ENCODE peak calls at places on chromosomes 3 and 15, in five cellular contexts. C is ovary, Q is A549, O is Peyer's patch, T is adrenal gland. R is an unnamed sample.

GRCh38 chr15:35090104-35090807 is 5.2 kb upstream of the NANOGP8 start:
- DNase-seq in C (no peak), Q (no peak), O (no peak), T (no peak), R (no peak)

GRCh38 chr15:87408902-87409301 is 847.6 kb downstream of the NTRK3 start:
- DNase-seq in C (no peak), Q (no peak), O (no peak), T (no peak), R (no peak)

GRCh38 chr15:69417581-69417980 is 3.4 kb downstream of the KIF23 start:
- DNase-seq in C (no peak), Q (no peak), O (no peak), T (no peak), R (no peak)

GRCh38 chr3:32384938-32385337 is 6.7 kb upstream of the CMTM7 start:
- DNase-seq in C (no peak), Q (no peak), O (no peak), T (no peak), R (no peak)

GRCh38 chr15:51692154-51692553 is 10.9 kb downstream of the SCG3 start:
- DNase-seq in C (no peak), Q (no peak), O (no peak), T (no peak), R (no peak)

GRCh38 chr15:42511010-42511396 is 15.6 kb downstream of the SNAP23 start:
- DNase-seq in C (no peak), Q (no peak), O (no peak), T (no peak), R (no peak)

GRCh38 chr3:194561306-194561974 is 71.8 kb downstream of the TMEM44 start:
- DNase-seq in C (no peak), Q (no peak), O (no peak), T (no peak), R (no peak)

GRCh38 chr3:136789976-136790375 is 28.9 kb upstream of the SLC35G2 start:
- DNase-seq in C (no peak), Q (no peak), O (no peak), T (no peak), R (no peak)

GRCh38 chr3:165805834-165806561 is 31.2 kb downstream of the BCHE start:
- DNase-seq in C (no peak), Q (peak; percentile 4), O (no peak), T (no peak), R (no peak)

GRCh38 chr3:99344216-99344615 is 294.2 kb upstream of the COL8A1 start:
- DNase-seq in C (no peak), Q (no peak), O (no peak), T (no peak), R (no peak)

GRCh38 chr3:58432905-58433304 is 727 bp downstream of the PDHB start:
- DNase-seq in C (no peak), Q (no peak), O (no peak), T (no peak), R (no peak)

GRCh38 chr3:58434511-58434910 is 879 bp upstream of the PDHB start:
- DNase-seq in C (no peak), Q (no peak), O (no peak), T (no peak), R (no peak)

GRCh38 chr3:58434170-58434507 is 507 bp upstream of the PDHB start:
- DNase-seq in C (no peak), Q (no peak), O (no peak), T (no peak), R (no peak)

GRCh38 chr3:58434990-58435389 is 1.4 kb upstream of the PDHB start:
- DNase-seq in C (no peak), Q (no peak), O (no peak), T (no peak), R (no peak)

GRCh38 chr3:58433400-58434169 is at the start of gene PDHB:
- DNase-seq in C (peak; percentile 90), Q (peak; percentile 83), O (peak; percentile 88), T (peak; percentile 94), R (peak; percentile 92)
- TF ChIP-seq POLR2A in C (peak; percentile 79), Q (peak; percentile 66), O (peak; percentile 82), T (peak; percentile 85), R (peak; percentile 85)

DNA sequence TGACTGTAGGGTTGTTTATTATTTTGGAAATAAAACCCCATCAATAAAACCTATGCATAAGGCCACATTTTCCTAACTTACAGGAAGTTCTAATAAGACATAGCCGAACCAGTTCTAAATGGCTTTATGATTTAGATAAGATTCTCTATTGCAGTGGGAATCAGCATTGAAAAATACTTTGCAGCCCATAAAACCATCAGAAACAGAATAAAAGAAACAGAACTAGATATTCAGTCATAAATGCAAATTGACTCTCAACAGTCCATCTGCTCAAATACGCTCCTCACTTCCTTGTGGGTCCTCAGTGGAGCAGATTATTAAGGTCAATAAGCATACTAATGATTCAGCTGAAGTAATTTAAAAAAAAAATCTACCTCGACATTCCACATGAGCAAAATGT is 8.8 kb downstream of the SATB1 start:
- DNase-seq in C (no peak), Q (no peak), O (no peak), T (no peak), R (no peak)
- TF ChIP-seq CTCF in C (no peak), Q (no peak), O (no peak), T (no peak), R (no peak)

GRCh38 chr3:47380601-47381316 is at the start of gene PTPN23:
- DNase-seq in C (peak; percentile 99), Q (peak; percentile 93), O (peak; percentile 98), T (peak; percentile 99), R (peak; percentile 99)

GRCh38 chr3:47379488-47379899 is 1.3 kb upstream of the PTPN23 start:
- DNase-seq in C (peak; percentile 18), Q (no peak), O (no peak), T (no peak), R (peak; percentile 22)

GRCh38 chr3:47378869-47379268 is 2.0 kb upstream of the PTPN23 start:
- DNase-seq in C (no peak), Q (no peak), O (no peak), T (no peak), R (no peak)

GRCh38 chr3:47380026-47380600 is 708 bp upstream of the PTPN23 start:
- DNase-seq in C (no peak), Q (no peak), O (no peak), T (no peak), R (peak; percentile 20)

GRCh38 chr3:47381317-47382157 is 716 bp downstream of the PTPN23 start:
- DNase-seq in C (peak; percentile 79), Q (peak; percentile 68), O (peak; percentile 87), T (peak; percentile 86), R (peak; percentile 91)
- TF ChIP-seq POLR2A in C (no peak), Q (no peak), O (no peak), T (peak; percentile 46), R (no peak)

DNA sequence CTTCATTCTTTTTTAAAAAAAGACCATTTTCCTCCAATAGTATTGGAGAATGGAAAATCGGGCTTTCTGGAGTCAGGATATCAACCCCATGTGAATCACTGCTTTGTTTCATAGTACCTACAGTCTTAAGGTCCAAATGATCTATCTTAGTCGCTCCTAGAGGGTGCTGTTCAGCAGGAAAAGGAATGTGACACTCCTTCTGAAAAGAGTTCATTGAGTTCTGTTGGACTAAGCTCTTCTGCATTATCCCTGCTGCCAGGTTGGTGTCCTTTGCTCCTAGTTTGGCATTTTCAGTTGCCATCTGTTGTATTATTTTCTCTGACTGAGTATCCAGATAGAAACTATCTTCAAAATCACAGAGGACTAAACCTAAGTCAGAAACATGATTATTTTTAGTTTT is 57.2 kb downstream of the POLQ start:
- DNase-seq in C (no peak), Q (no peak), O (no peak), T (no peak), R (no peak)
- TF ChIP-seq CTCF in C (no peak), Q (peak; percentile 15), O (no peak), T (no peak), R (no peak)

DNA sequence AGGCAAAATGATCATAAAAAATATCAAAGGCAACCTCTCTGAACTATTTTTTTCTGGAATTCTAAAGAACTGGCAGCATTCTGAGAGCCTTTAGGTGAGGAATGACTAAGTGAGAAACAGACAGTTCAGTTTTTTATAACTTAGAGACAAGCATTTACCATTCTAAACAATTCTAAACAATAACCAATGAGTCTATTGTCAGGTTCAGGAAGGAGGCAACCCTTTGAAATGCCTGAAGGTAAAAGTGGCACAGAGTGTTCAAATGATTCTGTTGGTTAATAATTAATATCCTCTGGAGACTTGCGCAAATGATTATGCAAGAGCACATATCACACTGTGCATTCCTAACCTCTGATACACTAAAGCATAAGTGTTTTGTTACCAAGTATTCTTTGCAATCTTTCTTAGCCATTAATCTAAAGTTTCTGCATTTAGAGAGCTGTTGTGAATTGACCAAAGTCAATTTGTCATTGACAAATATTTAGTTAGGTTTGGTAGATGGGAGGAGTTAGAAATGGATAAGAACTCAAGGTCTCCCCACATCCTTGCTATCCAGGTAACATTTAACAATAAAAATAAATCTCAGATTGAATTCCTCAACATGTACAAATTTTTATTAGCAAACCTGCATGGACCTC is 9.2 kb upstream of the TGFBR2 start:
- DNase-seq in C (no peak), Q (peak; percentile 74), O (no peak), T (no peak), R (no peak)
- TF ChIP-seq POLR2A in C (no peak), Q (no peak), O (no peak), T (no peak), R (no peak)

GRCh38 chr15:83487519-83487918 is 40.4 kb downstream of the SH3GL3 start:
- DNase-seq in C (no peak), Q (no peak), O (no peak), T (no peak), R (no peak)
- TF ChIP-seq CTCF in C (no peak), Q (no peak), O (no peak), T (no peak), R (no peak)

R was measured in transverse colon.